ENCODE peak calls at places on chromosomes 16 and 17, in six cellular contexts. H, S, A, E, X and D are unnamed samples.

GRCh38 chr16:61042736-61043135 is 993.5 kb downstream of the CDH8 start:
- DNase-seq in H (no peak), S (peak), A (no peak), E (no peak), X (peak), D (no peak)

GRCh38 chr17:78113804-78114785 is 14.5 kb downstream of the TMC6 start:
- DNase-seq in H (no peak), S (no peak), A (no peak), E (no peak), X (no peak), D (no peak)

GRCh38 chr17:19508327-19508867 is 25.3 kb upstream of the SLC47A1 start:
- DNase-seq in H (peak), S (peak), A (peak), E (peak), X (peak), D (peak)

GRCh38 chr17:3551189-3551588 is 6.4 kb downstream of the TRPV3 start:
- DNase-seq in H (no peak), S (no peak), A (no peak), E (no peak), X (no peak), D (no peak)

GRCh38 chr17:20243524-20243923 is 223.8 kb downstream of the LGALS9B start:
- DNase-seq in H (no peak), S (no peak), A (no peak), E (no peak), X (no peak), D (no peak)

GRCh38 chr17:27216836-27217235 is 77.1 kb upstream of the WSB1 start:
- DNase-seq in H (no peak), S (no peak), A (no peak), E (no peak), X (peak), D (no peak)

GRCh38 chr17:48055531-48056245 is 7.5 kb downstream of the NFE2L1 start:
- DNase-seq in H (no peak), S (no peak), A (peak), E (no peak), X (peak), D (peak)

GRCh38 chr17:58006924-58007780 is at the start of gene SRSF1:
- DNase-seq in H (peak), S (peak), A (peak), E (peak), X (peak), D (peak)

GRCh38 chr17:67493811-67494210 is 116.7 kb downstream of the PITPNC1 start:
- DNase-seq in H (no peak), S (no peak), A (no peak), E (no peak), X (no peak), D (peak)

GRCh38 chr17:4948997-4949320 is 629 bp upstream of the PFN1 start:
- DNase-seq in H (peak), S (peak), A (no peak), E (peak), X (peak), D (peak)

GRCh38 chr17:35433075-35433894 is 985 bp upstream of the SLFN12 start:
- DNase-seq in H (no peak), S (peak), A (peak), E (peak), X (peak), D (no peak)

GRCh38 chr17:44272954-44273353 is 5.0 kb upstream of the SLC4A1 start:
- DNase-seq in H (no peak), S (no peak), A (no peak), E (no peak), X (no peak), D (no peak)

GRCh38 chr17:3698139-3698538 is 2.2 kb upstream of the P2RX5 start:
- DNase-seq in H (no peak), S (no peak), A (no peak), E (no peak), X (no peak), D (no peak)